ENCODE peak calls at places on chromosomes 12 and 14, in seven cellular contexts. K is naive thymus-derived CD8-positive, alpha-beta T cell; W is GM12878; J is NCI-H460; R is central memory CD4-positive, alpha-beta T cell; L is SW480; N is activated CD4-positive, alpha-beta memory T cell treated with anti-CD3 and anti-CD28 coated beads for 36 hours. C is an unnamed sample.

GRCh38 chr14:20262642-20263128 is 23.6 kb downstream of the OR11H4 start:
- DNase-seq in K (no peak), N (no peak), L (peak), R (no peak), W (peak), J (peak), C (no peak)

GRCh38 chr12:92363295-92364146 is 217.9 kb upstream of the BTG1 start:
- DNase-seq in J (no peak), K (peak), W (peak), N (peak), R (peak), L (no peak), C (no peak)

GRCh38 chr12:104370989-104371870 is 67.7 kb downstream of the EID3 start:
- DNase-seq in W (no peak), N (no peak), L (peak), J (no peak), K (no peak), R (no peak), C (no peak)

GRCh38 chr12:125185740-125186470 is 120.7 kb downstream of the AACS start:
- DNase-seq in J (peak), R (no peak), K (no peak), L (peak), N (peak), W (no peak), C (peak)

GRCh38 chr12:38586652-38587219 is 270.2 kb downstream of the ALG10B start:
- DNase-seq in N (no peak), L (no peak), W (no peak), R (no peak), K (no peak), J (no peak), C (no peak)

GRCh38 chr12:124231980-124232653 is 62.8 kb upstream of the RFLNA start:
- DNase-seq in L (peak), R (no peak), J (no peak), N (no peak), K (no peak), W (no peak), C (peak)

GRCh38 chr14:105889666-105890473 is 363.5 kb downstream of the TMEM121 start:
- DNase-seq in J (no peak), K (no peak), N (no peak), W (no peak), L (peak), R (no peak), C (peak)

GRCh38 chr14:90820958-90821357 is 4.7 kb upstream of the TTC7B start:
- DNase-seq in R (peak), N (peak), W (no peak), K (peak), J (no peak), L (peak), C (no peak)

GRCh38 chr12:132014092-132014914 is 64.6 kb downstream of the EP400 start:
- DNase-seq in K (no peak), J (no peak), W (no peak), N (no peak), R (no peak), L (no peak), C (no peak)

GRCh38 chr14:56087824-56088571 is 30.2 kb upstream of the PELI2 start:
- DNase-seq in J (no peak), W (no peak), L (no peak), N (no peak), R (no peak), K (no peak), C (no peak)

GRCh38 chr14:89304972-89305703 is 111.9 kb downstream of the FOXN3 start:
- DNase-seq in W (peak), J (no peak), K (no peak), L (no peak), R (no peak), N (no peak), C (no peak)

GRCh38 chr14:35146711-35147149 is 24.4 kb downstream of the PRORP start:
- DNase-seq in J (no peak), R (no peak), N (no peak), K (no peak), W (no peak), L (no peak), C (no peak)

GRCh38 chr12:79327465-79327864 is 363.3 kb downstream of the PAWR start:
- DNase-seq in L (no peak), K (no peak), W (no peak), R (no peak), N (no peak), J (no peak), C (no peak)

GRCh38 chr14:101733211-101733610 is 28.3 kb upstream of the PPP2R5C start:
- DNase-seq in L (no peak), K (no peak), R (no peak), J (peak), W (no peak), N (peak), C (no peak)

GRCh38 chr14:95462491-95462890 is 54.0 kb downstream of the SYNE3 start:
- DNase-seq in K (no peak), W (no peak), R (no peak), J (no peak), L (no peak), N (no peak), C (no peak)

GRCh38 chr14:60151715-60152114 is 13.5 kb downstream of the DHRS7 start:
- DNase-seq in L (peak), R (peak), N (peak), W (no peak), J (peak), K (peak), C (no peak)

GRCh38 chr14:23321572-23322547 is 603 bp downstream of the PABPN1 start:
- DNase-seq in L (peak), R (peak), K (peak), J (no peak), W (no peak), N (peak), C (peak)

GRCh38 chr14:41062826-41063225 is 543.9 kb upstream of the LRFN5 start:
- DNase-seq in L (no peak), K (no peak), J (peak), N (no peak), R (no peak), W (no peak), C (no peak)

GRCh38 chr12:94793191-94793595 is 142.8 kb upstream of the TMCC3 start:
- DNase-seq in R (no peak), L (no peak), J (no peak), K (no peak), W (no peak), N (no peak), C (no peak)

GRCh38 chr12:26507613-26508012 is 312.2 kb downstream of the SSPN start:
- DNase-seq in R (no peak), L (no peak), K (no peak), N (no peak), J (no peak), W (no peak), C (no peak)

GRCh38 chr12:29187756-29188155 is 38.7 kb downstream of the FAR2 start:
- DNase-seq in J (no peak), K (no peak), L (no peak), W (no peak), N (no peak), R (no peak), C (no peak)

GRCh38 chr12:19775241-19775640 is 335.9 kb downstream of the AEBP2 start:
- DNase-seq in J (no peak), L (no peak), W (no peak), N (no peak), K (no peak), R (no peak), C (no peak)

GRCh38 chr12:69442894-69443293 is 27.3 kb upstream of the FRS2 start:
- DNase-seq in R (no peak), K (no peak), N (no peak), W (no peak), J (no peak), L (no peak), C (no peak)

GRCh38 chr12:97169922-97170321 is 262.9 kb downstream of the NEDD1 start:
- DNase-seq in K (no peak), R (no peak), L (no peak), W (no peak), J (no peak), N (no peak), C (no peak)

GRCh38 chr12:24121911-24122310 is 172.4 kb upstream of the SOX5 start:
- DNase-seq in N (no peak), J (no peak), W (no peak), K (no peak), R (no peak), L (no peak), C (no peak)

GRCh38 chr14:93045211-93045674 is 70.5 kb downstream of the ITPK1 start:
- DNase-seq in J (no peak), K (no peak), L (peak), N (no peak), R (no peak), W (no peak), C (no peak)

GRCh38 chr14:57382283-57382682 is 8.1 kb upstream of the NAA30 start:
- DNase-seq in K (no peak), J (no peak), R (no peak), L (peak), N (no peak), W (no peak), C (no peak)

C was measured in Caco-2.